ENCODE peak calls at places on chromosome 21, in five cellular contexts. D, J, I, V and C are unnamed samples.

GRCh38 chr21:32956257-32956656 is 69.5 kb upstream of the OLIG2 start:
- DNase-seq in D (no peak), I (no peak), J (no peak), V (no peak), C (no peak)

GRCh38 chr21:41622831-41623548 is 115.0 kb upstream of the TMPRSS2 start:
- DNase-seq in D (no peak), J (no peak), V (peak; percentile 72), I (no peak), C (no peak)

GRCh38 chr21:26732442-26733221 is 112.6 kb downstream of the ADAMTS1 start:
- DNase-seq in J (peak; percentile 67), D (peak; percentile 50), V (no peak), I (no peak), C (no peak)

GRCh38 chr21:39721885-39722284 is 23.1 kb upstream of the IGSF5 start:
- DNase-seq in D (no peak), V (no peak), J (no peak), I (no peak), C (no peak)

GRCh38 chr21:31894441-31894840 is 21.6 kb downstream of the HUNK start:
- DNase-seq in V (no peak), J (no peak), I (no peak), D (no peak), C (no peak)

GRCh38 chr21:15037095-15037730 is 27.6 kb downstream of the NRIP1 start:
- DNase-seq in I (no peak), J (no peak), V (no peak), D (no peak), C (no peak)

GRCh38 chr21:20538039-20538658 is 460.1 kb upstream of the NCAM2 start:
- DNase-seq in V (no peak), D (no peak), J (no peak), I (no peak), C (no peak)

GRCh38 chr21:36250423-36251075 is 69.4 kb upstream of the MORC3 start:
- DNase-seq in V (no peak), J (no peak), D (no peak), I (no peak), C (no peak)

GRCh38 chr21:31908106-31909031 is 35.5 kb downstream of the HUNK start:
- DNase-seq in I (no peak), J (no peak), D (no peak), V (no peak), C (no peak)

GRCh38 chr21:45825209-45825602 is 156.4 kb upstream of the COL6A1 start:
- DNase-seq in J (no peak), V (peak; percentile 44), I (no peak), D (no peak), C (peak; percentile 50)

GRCh38 chr21:21101911-21102310 is 103.7 kb downstream of the NCAM2 start:
- DNase-seq in I (no peak), J (peak; percentile 74), V (no peak), D (no peak), C (no peak)

GRCh38 chr21:14493731-14494130 is 52.4 kb downstream of the SAMSN1 start:
- DNase-seq in I (no peak), V (no peak), J (no peak), D (no peak), C (no peak)

GRCh38 chr21:41670056-41670805 is 96.6 kb downstream of the RIPK4 start:
- DNase-seq in J (no peak), I (no peak), D (peak; percentile 34), V (no peak), C (no peak)

GRCh38 chr21:41231060-41231459 is 63.1 kb downstream of the BACE2 start:
- DNase-seq in I (no peak), V (no peak), J (no peak), D (no peak), C (no peak)

GRCh38 chr21:38598413-38598812 is 100.1 kb upstream of the ERG start:
- DNase-seq in I (no peak), D (no peak), V (no peak), J (no peak), C (no peak)